ENCODE peak calls at places on chromosome 22, in four cellular contexts. Q, K, P and F are unnamed samples.

GRCh38 chr22:50180727-50181521 is 4.8 kb upstream of the TRABD start:
- DNase-seq in K (peak; percentile 3), P (no peak), Q (no peak), F (no peak)

GRCh38 chr22:24106385-24107381 is 74.6 kb upstream of the SUSD2 start:
- DNase-seq in Q (no peak), P (peak; percentile 45), K (peak; percentile 44), F (no peak)

GRCh38 chr22:44449061-44449682 is 48.9 kb downstream of the RTL6 start:
- DNase-seq in K (no peak), Q (no peak), P (no peak), F (no peak)

GRCh38 chr22:49018601-49019000 is 809.1 kb downstream of the BRD1 start:
- DNase-seq in K (no peak), Q (no peak), P (no peak), F (no peak)

GRCh38 chr22:50454556-50455075 is 20.2 kb downstream of the SBF1 start:
- DNase-seq in Q (no peak), P (no peak), K (no peak), F (no peak)

GRCh38 chr22:19970479-19971275 is 29.1 kb upstream of the TXNRD2 start:
- DNase-seq in Q (peak; percentile 21), P (peak; percentile 68), K (peak; percentile 82), F (peak; percentile 51)

GRCh38 chr22:41445171-41446056 is 1.2 kb downstream of the TOB2 start:
- DNase-seq in Q (no peak), K (no peak), P (peak; percentile 60), F (no peak)

GRCh38 chr22:36352775-36353507 is 34.8 kb downstream of the MYH9 start:
- DNase-seq in P (no peak), K (no peak), Q (peak; percentile 52), F (no peak)

GRCh38 chr22:25602924-25603323 is 38.4 kb downstream of the GRK3 start:
- DNase-seq in K (no peak), Q (no peak), P (no peak), F (no peak)

GRCh38 chr22:49244466-49245420 is 582.9 kb downstream of the BRD1 start:
- DNase-seq in P (no peak), Q (no peak), K (no peak), F (no peak)